ENCODE peak calls at places on chromosome 17, in six cellular contexts. T, P, Q, J, G and D are unnamed samples.

GRCh38 chr17:7213895-7214299 is 5.7 kb downstream of the DLG4 start:
- DNase-seq in G (no peak), J (no peak), Q (peak), T (peak), P (peak), D (peak)

GRCh38 chr17:63571632-63572310 is 21.5 kb downstream of the DCAF7 start:
- DNase-seq in T (no peak), J (no peak), G (no peak), P (no peak), Q (no peak), D (peak)

GRCh38 chr17:50051082-50051576 is 4.8 kb upstream of the ITGA3 start:
- DNase-seq in J (no peak), T (peak), P (no peak), G (peak), Q (no peak), D (no peak)

GRCh38 chr17:46875849-46876352 is 24.5 kb downstream of the WNT9B start:
- DNase-seq in J (no peak), P (no peak), Q (no peak), G (no peak), T (no peak), D (no peak)

GRCh38 chr17:44909681-44910144 is 5.6 kb downstream of the GFAP start:
- DNase-seq in P (no peak), Q (no peak), T (no peak), G (no peak), J (no peak), D (no peak)

GRCh38 chr17:48626470-48627241 is 498 bp upstream of the HOXB9 start:
- DNase-seq in P (peak), Q (no peak), G (no peak), T (peak), J (no peak), D (peak)

GRCh38 chr17:45873728-45874127 is 20.6 kb upstream of the MAPT start:
- DNase-seq in G (no peak), Q (no peak), P (no peak), J (no peak), T (no peak), D (no peak)

GRCh38 chr17:48490391-48491026 is 40.3 kb downstream of the HOXB1 start:
- DNase-seq in P (no peak), G (no peak), T (no peak), Q (no peak), J (no peak), D (no peak)

GRCh38 chr17:73969956-73970355 is 233.5 kb upstream of the RPL38 start:
- DNase-seq in Q (no peak), G (no peak), J (peak), P (peak), T (no peak), D (no peak)

GRCh38 chr17:35051579-35052239 is 11.8 kb downstream of the RFFL start:
- DNase-seq in G (no peak), Q (no peak), T (no peak), P (no peak), J (no peak), D (peak)

GRCh38 chr17:82598256-82599011 is 49.8 kb downstream of the WDR45B start:
- DNase-seq in T (no peak), J (no peak), P (no peak), G (no peak), Q (no peak), D (no peak)

GRCh38 chr17:19650826-19651225 is 2.3 kb downstream of the ALDH3A2 start:
- DNase-seq in P (no peak), T (no peak), J (no peak), G (no peak), Q (no peak), D (no peak)

DNA sequence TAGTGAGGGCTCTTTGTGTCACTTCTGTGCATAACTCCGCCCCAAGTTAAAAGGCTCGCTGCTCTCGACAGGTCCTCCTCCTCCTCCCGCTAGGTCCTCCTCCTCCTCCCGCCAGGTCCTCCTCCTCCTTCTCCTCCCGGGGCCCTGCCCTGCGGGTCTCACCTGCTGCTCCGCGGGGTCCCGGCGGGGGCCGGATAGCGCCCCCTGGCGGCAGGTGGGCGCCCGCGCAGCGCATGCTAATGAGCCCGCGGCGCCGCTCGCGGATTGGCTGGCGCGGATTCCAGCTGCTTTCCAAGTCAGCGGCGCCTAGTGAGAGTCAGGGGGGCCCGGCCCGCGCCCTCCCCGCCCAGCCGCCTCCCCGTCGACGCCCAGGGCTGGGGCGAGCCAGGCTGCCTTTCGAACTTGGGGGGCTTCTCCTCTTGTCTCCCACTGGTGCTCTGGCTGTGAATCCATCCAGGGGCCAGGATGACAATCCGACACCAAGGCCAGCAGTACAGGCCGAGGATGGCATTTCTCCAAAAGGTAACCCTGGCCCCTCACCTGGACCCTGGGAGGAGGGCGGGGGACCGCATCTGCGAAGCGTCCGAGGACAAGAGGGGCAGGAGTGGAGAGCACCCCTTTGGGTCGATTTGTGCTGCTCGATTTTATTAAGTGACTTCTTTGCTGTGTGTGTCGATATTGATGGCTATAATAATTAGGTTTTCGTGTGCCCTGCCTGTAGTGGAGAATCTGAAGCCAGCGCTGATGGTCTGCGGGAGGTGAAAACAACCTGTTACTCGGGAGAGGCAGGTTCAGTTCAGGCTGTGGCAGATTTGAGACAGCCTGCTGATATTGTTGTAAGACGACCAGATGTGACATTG is at the start of gene RGS9:
- DNase-seq in J (peak), G (peak), Q (peak), P (peak), T (peak), D (peak)
- TF ChIP-seq POLR2A in J (no peak), G (no peak), Q (no peak), P (no peak), T (no peak), D (no peak)

GRCh38 chr17:2044263-2044894 is 2.6 kb downstream of the OVCA2 start:
- DNase-seq in J (no peak), Q (no peak), P (no peak), T (no peak), G (no peak), D (no peak)
- TF ChIP-seq POLR2A in J (no peak), Q (no peak), P (no peak), T (no peak), G (no peak), D (no peak)

GRCh38 chr17:76557368-76558209 is 17.7 kb downstream of the PRCD start:
- DNase-seq in G (peak), T (peak), P (peak), Q (peak), J (peak), D (peak)
- TF ChIP-seq POLR2A in G (peak), T (peak), P (peak), Q (peak), J (peak), D (peak)

GRCh38 chr17:67718325-67718941 is 697 bp downstream of the NOL11 start:
- DNase-seq in J (no peak), Q (no peak), G (no peak), T (no peak), P (peak), D (peak)
- TF ChIP-seq POLR2A in J (no peak), Q (no peak), G (no peak), T (no peak), P (no peak), D (no peak)

GRCh38 chr17:58328195-58329034 is at the start of gene TSPOAP1:
- DNase-seq in P (peak), J (no peak), T (no peak), G (no peak), Q (no peak), D (peak)

GRCh38 chr17:58330544-58330996 is 2.0 kb upstream of the TSPOAP1 start:
- DNase-seq in Q (no peak), P (no peak), G (no peak), T (no peak), J (no peak), D (peak)

GRCh38 chr17:58330997-58331814 is 2.6 kb upstream of the TSPOAP1 start:
- DNase-seq in G (no peak), Q (no peak), T (no peak), P (peak), J (no peak), D (peak)

GRCh38 chr17:58329035-58329807 is 626 bp upstream of the TSPOAP1 start:
- DNase-seq in Q (no peak), G (no peak), J (no peak), T (no peak), P (peak), D (peak)

DNA sequence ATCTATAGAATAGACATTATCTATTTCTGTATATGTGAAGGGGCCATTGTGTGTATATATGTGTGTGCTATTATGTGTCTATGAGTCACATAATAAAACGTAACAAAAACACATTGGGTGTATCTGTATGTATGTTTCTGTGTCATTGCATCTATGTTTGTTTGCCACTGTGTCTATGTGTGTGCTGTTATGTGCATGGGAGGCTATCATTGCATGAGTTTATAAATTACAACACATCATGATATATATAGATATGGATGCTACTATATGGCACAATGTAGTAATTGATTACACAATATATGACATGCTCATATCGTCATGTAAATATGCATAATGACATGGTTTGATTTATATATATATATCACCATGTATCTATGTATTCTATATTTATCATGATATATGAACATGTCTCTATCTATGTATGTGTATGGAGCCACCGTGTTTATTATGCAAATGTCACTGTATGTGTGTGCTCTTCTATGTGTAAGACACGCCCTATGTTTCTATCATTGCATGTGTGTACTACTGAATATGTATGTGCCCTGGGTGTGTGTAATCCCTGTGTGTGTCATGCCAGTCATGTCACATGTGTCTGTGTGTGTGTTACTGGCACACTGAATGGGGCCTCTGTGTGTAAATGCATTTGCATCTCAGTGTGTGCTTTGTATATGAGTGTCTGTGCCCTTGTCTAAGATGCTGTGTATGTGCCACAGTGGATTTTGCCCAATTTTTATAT is 1.4 kb upstream of the TSPOAP1 start:
- DNase-seq in G (no peak), T (no peak), Q (no peak), P (no peak), J (no peak), D (peak)
- TF ChIP-seq POLR2A in G (no peak), T (no peak), Q (no peak), P (no peak), J (no peak), D (peak)

DNA sequence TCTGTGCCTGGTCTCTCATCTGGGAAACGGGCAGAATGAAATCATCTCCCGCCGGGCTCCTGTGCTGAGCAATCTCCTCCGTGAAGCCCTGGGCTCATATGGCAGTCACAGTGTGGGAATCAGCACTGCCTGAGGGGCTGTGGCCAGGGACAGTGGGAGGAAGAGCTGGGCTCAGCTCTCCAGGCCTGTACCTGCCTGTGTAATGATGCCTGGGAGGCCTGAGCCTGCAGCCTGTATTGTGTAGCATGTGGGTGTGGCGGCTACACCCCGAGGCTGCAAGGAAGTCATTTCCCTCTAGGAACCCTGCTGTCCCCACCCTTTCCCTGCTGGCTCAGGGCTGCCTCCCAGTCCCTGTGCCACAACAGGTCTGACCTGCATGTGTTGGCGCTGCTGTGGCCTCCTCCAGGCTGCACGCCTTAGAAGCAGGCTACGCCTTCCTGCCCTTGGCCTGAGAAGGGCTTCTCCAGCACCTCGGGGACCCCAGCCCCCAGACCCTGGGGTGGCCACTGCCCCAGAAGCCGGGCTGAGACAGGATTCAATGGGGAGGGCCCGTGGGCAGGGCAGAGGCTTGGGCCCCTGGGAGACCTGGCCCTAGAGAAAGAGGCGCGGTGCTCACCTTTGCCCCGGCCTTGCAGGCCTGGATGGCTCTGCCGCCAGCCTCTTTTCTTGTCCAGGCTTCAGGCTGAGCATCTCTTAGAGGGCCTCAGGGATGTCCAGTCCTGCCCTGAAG is 2.1 kb downstream of the ITGB4 start:
- DNase-seq in P (peak), G (no peak), Q (no peak), J (no peak), T (no peak), D (no peak)
- TF ChIP-seq POLR2A in P (peak), G (no peak), Q (no peak), J (no peak), T (no peak), D (no peak)

DNA sequence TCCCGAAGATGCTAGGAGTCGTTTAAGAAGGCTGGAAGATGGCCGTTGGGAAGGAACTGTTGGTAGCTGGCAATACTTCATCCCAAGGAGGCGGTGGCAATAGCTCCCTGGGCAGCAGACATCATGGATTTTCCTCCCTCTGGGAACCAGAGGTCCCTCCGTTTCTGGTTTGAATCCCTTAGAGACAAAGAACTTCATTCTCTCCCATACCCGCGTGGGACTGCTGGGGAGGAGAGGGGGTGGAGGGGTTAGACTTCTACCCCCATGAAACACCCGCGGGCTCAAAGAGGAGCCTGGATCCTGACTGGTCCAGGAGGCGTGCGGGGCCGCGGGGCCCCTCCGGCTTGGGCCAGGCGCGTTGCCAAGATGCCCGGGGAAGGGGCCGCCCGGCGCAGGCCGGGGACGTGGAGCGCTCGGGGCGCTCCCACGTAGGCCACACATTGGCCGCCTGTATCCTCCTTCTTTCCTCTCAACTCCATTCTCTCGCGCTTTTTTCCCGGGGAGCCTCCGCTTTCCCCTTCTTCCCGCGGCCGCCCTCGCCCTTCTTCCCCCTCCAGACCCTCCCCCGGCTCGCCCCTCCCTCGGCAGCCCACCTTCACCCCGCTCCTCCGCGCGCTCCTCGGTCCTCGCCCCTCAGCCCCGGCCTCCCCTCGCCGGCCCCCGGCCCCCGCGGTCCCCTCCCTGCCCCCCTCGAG is 433 bp upstream of the MSL1 start:
- DNase-seq in G (peak), Q (no peak), T (no peak), J (no peak), P (peak), D (peak)
- TF ChIP-seq POLR2A in G (peak), Q (no peak), T (no peak), J (no peak), P (peak), D (no peak)

GRCh38 chr17:11598274-11599221 is at the start of gene DNAH9:
- DNase-seq in G (peak), T (no peak), J (peak), Q (peak), P (peak), D (peak)
- TF ChIP-seq POLR2A in G (peak), T (no peak), J (no peak), Q (peak), P (peak), D (no peak)